ENCODE peak calls at places on chromosomes 1 and 21, in ten cellular contexts. One of them, this sample, is unnamed. For H3K9me3, the result is how much of the 10 kb centered on the place peaks cover.

GRCh38 chr1:93666613-93667384 is 14.8 kb downstream of the BCAR3 start:
- DNase-seq in colonic mucosa: no peak
- DNase-seq in ovary: no peak
- DNase-seq in HCT116: no peak
- DNase-seq in body of pancreas: no peak
- DNase-seq in CD4-positive, alpha-beta T cell: no peak
- DNase-seq in iPS DF 6.9: no peak
- DNase-seq in neural progenitor cell: no peak
- DNase-seq in WERI-Rb-1: no peak
- DNase-seq in pancreas: no peak
- DNase-seq in this sample: no peak

GRCh38 chr1:115507256-115507589 is 134.5 kb upstream of the VANGL1 start:
- DNase-seq in iPS DF 6.9: peak
- DNase-seq in ovary: peak
- DNase-seq in body of pancreas: no peak
- DNase-seq in neural progenitor cell: peak
- DNase-seq in CD4-positive, alpha-beta T cell: no peak
- DNase-seq in colonic mucosa: no peak
- DNase-seq in HCT116: peak
- DNase-seq in pancreas: no peak
- DNase-seq in WERI-Rb-1: peak
- DNase-seq in this sample: no peak

GRCh38 chr1:54348700-54349021 is 57.5 kb downstream of the SSBP3 start:
- DNase-seq in iPS DF 6.9: no peak
- DNase-seq in pancreas: no peak
- DNase-seq in WERI-Rb-1: no peak
- DNase-seq in CD4-positive, alpha-beta T cell: no peak
- DNase-seq in ovary: no peak
- DNase-seq in neural progenitor cell: no peak
- DNase-seq in body of pancreas: no peak
- DNase-seq in HCT116: no peak
- DNase-seq in colonic mucosa: no peak
- DNase-seq in this sample: no peak

GRCh38 chr1:171506525-171507304 is 21.4 kb downstream of the PRRC2C start:
- DNase-seq in iPS DF 6.9: no peak
- DNase-seq in CD4-positive, alpha-beta T cell: no peak
- DNase-seq in pancreas: no peak
- DNase-seq in WERI-Rb-1: no peak
- DNase-seq in ovary: no peak
- DNase-seq in colonic mucosa: no peak
- DNase-seq in body of pancreas: no peak
- DNase-seq in HCT116: no peak
- DNase-seq in neural progenitor cell: no peak
- DNase-seq in this sample: no peak

GRCh38 chr1:23405946-23406345 is 18.6 kb downstream of the TCEA3 start:
- DNase-seq in pancreas: no peak
- DNase-seq in HCT116: no peak
- DNase-seq in WERI-Rb-1: no peak
- DNase-seq in neural progenitor cell: no peak
- DNase-seq in ovary: no peak
- DNase-seq in body of pancreas: no peak
- DNase-seq in colonic mucosa: no peak
- DNase-seq in iPS DF 6.9: no peak
- DNase-seq in CD4-positive, alpha-beta T cell: no peak
- DNase-seq in this sample: no peak

GRCh38 chr1:46449223-46450159 is 40.1 kb upstream of the DMBX1 start:
- DNase-seq in neural progenitor cell: no peak
- DNase-seq in WERI-Rb-1: no peak
- DNase-seq in pancreas: no peak
- DNase-seq in CD4-positive, alpha-beta T cell: no peak
- DNase-seq in body of pancreas: no peak
- DNase-seq in ovary: no peak
- DNase-seq in HCT116: no peak
- DNase-seq in colonic mucosa: no peak
- DNase-seq in iPS DF 6.9: no peak
- DNase-seq in this sample: no peak

GRCh38 chr1:171595324-171595723 is 26.7 kb upstream of the MYOCOS start:
- DNase-seq in iPS DF 6.9: no peak
- DNase-seq in colonic mucosa: no peak
- DNase-seq in neural progenitor cell: no peak
- DNase-seq in HCT116: no peak
- DNase-seq in body of pancreas: no peak
- DNase-seq in pancreas: no peak
- DNase-seq in WERI-Rb-1: no peak
- DNase-seq in CD4-positive, alpha-beta T cell: no peak
- DNase-seq in ovary: no peak
- DNase-seq in this sample: no peak

GRCh38 chr1:13546791-13547190 is 33.0 kb upstream of the LRRC38 start:
- DNase-seq in colonic mucosa: no peak
- DNase-seq in HCT116: no peak
- DNase-seq in WERI-Rb-1: no peak
- DNase-seq in pancreas: no peak
- DNase-seq in ovary: no peak
- DNase-seq in neural progenitor cell: no peak
- DNase-seq in iPS DF 6.9: no peak
- DNase-seq in body of pancreas: no peak
- DNase-seq in CD4-positive, alpha-beta T cell: no peak
- DNase-seq in this sample: no peak

GRCh38 chr1:24283326-24284155 is 35.6 kb upstream of the GRHL3 start:
- DNase-seq in pancreas: no peak
- DNase-seq in WERI-Rb-1: no peak
- DNase-seq in body of pancreas: no peak
- DNase-seq in colonic mucosa: peak
- DNase-seq in ovary: no peak
- DNase-seq in neural progenitor cell: no peak
- DNase-seq in HCT116: peak
- DNase-seq in iPS DF 6.9: no peak
- DNase-seq in CD4-positive, alpha-beta T cell: no peak
- DNase-seq in this sample: no peak

GRCh38 chr1:87058343-87058649 is 143.9 kb downstream of the HS2ST1 start:
- DNase-seq in ovary: no peak
- DNase-seq in WERI-Rb-1: no peak
- DNase-seq in HCT116: no peak
- DNase-seq in body of pancreas: no peak
- DNase-seq in pancreas: no peak
- DNase-seq in CD4-positive, alpha-beta T cell: no peak
- DNase-seq in iPS DF 6.9: no peak
- DNase-seq in neural progenitor cell: no peak
- DNase-seq in colonic mucosa: no peak
- DNase-seq in this sample: no peak

GRCh38 chr21:34498623-34499022 is 13.4 kb downstream of the KCNE1 start:
- DNase-seq in CD4-positive, alpha-beta T cell: no peak
- DNase-seq in iPS DF 6.9: no peak
- DNase-seq in ovary: no peak
- DNase-seq in HCT116: no peak
- DNase-seq in WERI-Rb-1: no peak
- DNase-seq in neural progenitor cell: no peak
- DNase-seq in body of pancreas: no peak
- DNase-seq in pancreas: no peak
- DNase-seq in colonic mucosa: no peak
- DNase-seq in this sample: no peak

GRCh38 chr1:109198043-109198695 is 15.5 kb upstream of the SARS1 start:
- DNase-seq in HCT116: no peak
- DNase-seq in CD4-positive, alpha-beta T cell: no peak
- DNase-seq in neural progenitor cell: no peak
- DNase-seq in WERI-Rb-1: no peak
- DNase-seq in colonic mucosa: no peak
- DNase-seq in body of pancreas: no peak
- DNase-seq in iPS DF 6.9: no peak
- DNase-seq in pancreas: no peak
- DNase-seq in ovary: peak
- DNase-seq in this sample: no peak

DNA sequence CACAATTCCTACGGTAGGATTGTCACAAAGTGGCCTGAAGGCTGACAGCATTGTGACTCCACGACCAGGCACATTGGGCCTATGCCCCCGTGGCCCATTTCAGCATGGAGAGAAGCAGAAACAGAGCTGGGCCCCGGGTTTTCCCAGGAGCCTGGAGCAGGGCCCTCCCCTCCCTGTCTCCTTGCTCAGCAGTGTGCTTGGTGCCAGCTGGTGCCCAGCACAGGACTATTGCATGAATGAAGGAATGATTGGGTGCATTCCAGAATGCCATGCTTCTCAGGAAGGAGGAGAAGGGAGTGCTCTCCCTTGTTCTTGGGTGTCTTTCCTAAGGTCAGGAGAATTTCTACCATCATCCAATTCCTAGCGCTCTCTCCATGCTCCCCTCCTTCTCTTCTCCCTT is 33.7 kb downstream of the IER5 start:
- DNase-seq in colonic mucosa: no peak
- DNase-seq in neural progenitor cell: no peak
- DNase-seq in body of pancreas: no peak
- DNase-seq in pancreas: no peak
- DNase-seq in ovary: no peak
- DNase-seq in WERI-Rb-1: no peak
- DNase-seq in iPS DF 6.9: no peak
- DNase-seq in CD4-positive, alpha-beta T cell: no peak
- DNase-seq in HCT116: no peak
- DNase-seq in this sample: no peak
- H3K9me3 ChIP-seq in colonic mucosa: under half
- H3K9me3 ChIP-seq in neural progenitor cell: under half
- H3K9me3 ChIP-seq in body of pancreas: under half
- H3K9me3 ChIP-seq in pancreas: under half
- H3K9me3 ChIP-seq in ovary: under half
- H3K9me3 ChIP-seq in WERI-Rb-1: under half
- H3K9me3 ChIP-seq in iPS DF 6.9: under half
- H3K9me3 ChIP-seq in CD4-positive, alpha-beta T cell: under half
- H3K9me3 ChIP-seq in HCT116: under half
- H3K9me3 ChIP-seq in this sample: under half

DNA sequence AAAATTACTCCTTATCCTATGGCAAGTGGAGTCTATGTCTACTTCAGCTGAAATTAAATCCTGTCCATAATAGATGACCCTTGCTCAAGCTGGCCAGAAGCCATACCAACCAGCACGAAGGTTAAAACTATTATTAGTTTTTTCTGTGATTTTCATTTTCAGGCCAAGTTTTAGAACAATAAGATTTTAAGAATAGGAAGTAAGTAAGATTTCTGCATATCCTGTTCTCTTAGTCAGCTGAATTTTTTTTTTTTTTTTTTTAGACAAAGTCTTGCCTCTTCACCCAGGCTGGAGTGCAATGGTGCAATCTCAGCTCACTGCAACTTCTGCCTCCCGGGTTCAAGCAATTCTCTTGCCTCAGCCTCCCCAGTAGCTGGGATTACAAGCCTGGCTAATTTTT is 6.1 kb upstream of the RBP7 start:
- DNase-seq in iPS DF 6.9: no peak
- DNase-seq in CD4-positive, alpha-beta T cell: no peak
- DNase-seq in pancreas: no peak
- DNase-seq in HCT116: no peak
- DNase-seq in neural progenitor cell: no peak
- DNase-seq in colonic mucosa: no peak
- DNase-seq in WERI-Rb-1: no peak
- DNase-seq in ovary: no peak
- DNase-seq in body of pancreas: no peak
- DNase-seq in this sample: peak
- H3K27ac ChIP-seq in iPS DF 6.9: no peak
- H3K27ac ChIP-seq in CD4-positive, alpha-beta T cell: no peak
- H3K27ac ChIP-seq in pancreas: no peak
- H3K27ac ChIP-seq in HCT116: no peak
- H3K27ac ChIP-seq in neural progenitor cell: no peak
- H3K27ac ChIP-seq in colonic mucosa: no peak
- H3K27ac ChIP-seq in WERI-Rb-1: no peak
- H3K27ac ChIP-seq in ovary: no peak
- H3K27ac ChIP-seq in body of pancreas: no peak
- H3K27ac ChIP-seq in this sample: peak

GRCh38 chr1:4312024-4312423 is 342.4 kb upstream of the AJAP1 start:
- DNase-seq in WERI-Rb-1: no peak
- DNase-seq in CD4-positive, alpha-beta T cell: no peak
- DNase-seq in HCT116: no peak
- DNase-seq in body of pancreas: no peak
- DNase-seq in pancreas: no peak
- DNase-seq in neural progenitor cell: no peak
- DNase-seq in colonic mucosa: no peak
- DNase-seq in iPS DF 6.9: no peak
- DNase-seq in ovary: no peak
- DNase-seq in this sample: no peak

GRCh38 chr1:4308826-4309225 is 345.6 kb upstream of the AJAP1 start:
- DNase-seq in WERI-Rb-1: no peak
- DNase-seq in body of pancreas: no peak
- DNase-seq in iPS DF 6.9: no peak
- DNase-seq in CD4-positive, alpha-beta T cell: no peak
- DNase-seq in colonic mucosa: no peak
- DNase-seq in neural progenitor cell: no peak
- DNase-seq in HCT116: no peak
- DNase-seq in pancreas: no peak
- DNase-seq in ovary: no peak
- DNase-seq in this sample: no peak

GRCh38 chr1:4307911-4308545 is 346.4 kb upstream of the AJAP1 start:
- DNase-seq in WERI-Rb-1: no peak
- DNase-seq in pancreas: no peak
- DNase-seq in HCT116: no peak
- DNase-seq in iPS DF 6.9: no peak
- DNase-seq in CD4-positive, alpha-beta T cell: no peak
- DNase-seq in colonic mucosa: no peak
- DNase-seq in body of pancreas: no peak
- DNase-seq in ovary: no peak
- DNase-seq in neural progenitor cell: no peak
- DNase-seq in this sample: no peak

GRCh38 chr1:4309676-4310320 is 344.6 kb upstream of the AJAP1 start:
- DNase-seq in body of pancreas: no peak
- DNase-seq in WERI-Rb-1: no peak
- DNase-seq in iPS DF 6.9: no peak
- DNase-seq in colonic mucosa: no peak
- DNase-seq in HCT116: no peak
- DNase-seq in ovary: no peak
- DNase-seq in CD4-positive, alpha-beta T cell: no peak
- DNase-seq in pancreas: no peak
- DNase-seq in neural progenitor cell: no peak
- DNase-seq in this sample: no peak

DNA sequence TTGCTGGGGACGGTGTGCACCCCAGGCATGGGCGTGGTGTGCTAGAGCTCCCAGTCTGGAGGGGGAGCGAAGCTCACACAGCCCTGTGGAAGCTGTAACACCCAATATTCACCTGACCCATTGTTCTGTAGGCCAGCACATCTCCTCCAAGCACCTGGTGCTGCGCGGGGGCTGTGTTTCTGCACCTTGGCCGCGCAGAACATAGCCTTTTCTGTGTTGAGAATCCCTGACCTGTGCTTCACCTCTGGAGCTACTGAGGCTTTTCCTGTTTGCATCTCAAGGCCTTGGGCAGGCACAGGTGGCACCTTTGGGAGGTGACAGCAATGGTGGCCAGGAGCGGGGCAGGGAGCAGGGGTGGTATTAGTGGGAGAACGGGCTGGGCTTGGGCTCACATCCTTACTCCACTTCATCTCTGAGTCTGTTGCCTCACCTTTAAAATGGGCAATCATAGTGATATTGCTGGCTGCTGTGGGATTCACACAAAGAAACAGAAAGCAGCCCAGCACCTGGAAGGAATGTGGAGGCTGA is 343.9 kb upstream of the AJAP1 start:
- DNase-seq in HCT116: no peak
- DNase-seq in colonic mucosa: no peak
- DNase-seq in iPS DF 6.9: no peak
- DNase-seq in body of pancreas: no peak
- DNase-seq in pancreas: no peak
- DNase-seq in CD4-positive, alpha-beta T cell: no peak
- DNase-seq in ovary: no peak
- DNase-seq in WERI-Rb-1: no peak
- DNase-seq in neural progenitor cell: no peak
- DNase-seq in this sample: no peak
- H3K9me3 ChIP-seq in HCT116: under half
- H3K9me3 ChIP-seq in colonic mucosa: under half
- H3K9me3 ChIP-seq in iPS DF 6.9: under half
- H3K9me3 ChIP-seq in body of pancreas: under half
- H3K9me3 ChIP-seq in pancreas: under half
- H3K9me3 ChIP-seq in CD4-positive, alpha-beta T cell: under half
- H3K9me3 ChIP-seq in ovary: under half
- H3K9me3 ChIP-seq in WERI-Rb-1: under half
- H3K9me3 ChIP-seq in neural progenitor cell: under half
- H3K9me3 ChIP-seq in this sample: under half

GRCh38 chr1:202628646-202629215 is 81.5 kb downstream of the SYT2 start:
- DNase-seq in ovary: no peak
- DNase-seq in CD4-positive, alpha-beta T cell: no peak
- DNase-seq in colonic mucosa: no peak
- DNase-seq in neural progenitor cell: no peak
- DNase-seq in iPS DF 6.9: no peak
- DNase-seq in body of pancreas: no peak
- DNase-seq in pancreas: no peak
- DNase-seq in WERI-Rb-1: no peak
- DNase-seq in HCT116: no peak
- DNase-seq in this sample: no peak
- H3K27ac ChIP-seq in ovary: no peak
- H3K27ac ChIP-seq in CD4-positive, alpha-beta T cell: no peak
- H3K27ac ChIP-seq in colonic mucosa: no peak
- H3K27ac ChIP-seq in neural progenitor cell: no peak
- H3K27ac ChIP-seq in iPS DF 6.9: no peak
- H3K27ac ChIP-seq in body of pancreas: no peak
- H3K27ac ChIP-seq in pancreas: no peak
- H3K27ac ChIP-seq in WERI-Rb-1: no peak
- H3K27ac ChIP-seq in HCT116: no peak
- H3K27ac ChIP-seq in this sample: no peak